ENCODE peak calls at places on chromosomes 1 and 21, in seven cellular contexts. D, U, T, V, H, E and B are unnamed samples.

GRCh38 chr1:26175346-26175745 is 1.9 kb upstream of the CNKSR1 start:
- DNase-seq in D (no peak), V (no peak), T (no peak), U (no peak), H (no peak), E (no peak), B (no peak)

GRCh38 chr1:3032970-3033794 is 11.9 kb downstream of the ACTRT2 start:
- DNase-seq in V (peak; percentile 41), U (no peak), T (peak; percentile 53), E (no peak), D (no peak), H (no peak), B (no peak)

GRCh38 chr21:24514081-24514733 is 1093.1 kb downstream of the MRPL39 start:
- DNase-seq in V (no peak), H (no peak), T (no peak), E (no peak), U (peak; percentile 65), D (no peak), B (no peak)

GRCh38 chr21:41560701-41561158 is 52.8 kb upstream of the TMPRSS2 start:
- DNase-seq in T (no peak), D (no peak), E (no peak), U (no peak), V (no peak), H (no peak), B (no peak)

GRCh38 chr1:21552715-21553114 is 43.5 kb downstream of the ALPL start:
- DNase-seq in T (no peak), D (peak; percentile 98), V (no peak), U (no peak), H (no peak), E (no peak), B (no peak)

GRCh38 chr1:44619261-44619900 is 54.9 kb downstream of the TMEM53 start:
- DNase-seq in E (peak; percentile 11), T (no peak), V (no peak), D (peak; percentile 83), U (no peak), H (no peak), B (no peak)

GRCh38 chr1:203326830-203327683 is 21.7 kb downstream of the BTG2 start:
- DNase-seq in D (peak; percentile 83), V (peak; percentile 97), T (peak; percentile 97), E (peak; percentile 98), U (peak; percentile 98), H (peak; percentile 93), B (peak; percentile 93)

GRCh38 chr1:23718482-23718881 is 24.8 kb upstream of the ELOA start:
- DNase-seq in E (no peak), T (no peak), H (peak; percentile 85), V (no peak), U (peak; percentile 70), D (peak; percentile 39), B (no peak)

GRCh38 chr1:188218289-188218688 is 1389.5 kb downstream of the PLA2G4A start:
- DNase-seq in U (no peak), T (no peak), H (no peak), D (no peak), E (no peak), V (no peak), B (no peak)

GRCh38 chr1:62057631-62058290 is 136.9 kb upstream of the L1TD1 start:
- DNase-seq in E (no peak), T (no peak), V (no peak), H (no peak), U (no peak), D (no peak), B (no peak)

GRCh38 chr21:29578306-29578705 is 279.6 kb downstream of the BACH1 start:
- DNase-seq in H (no peak), T (no peak), D (no peak), E (no peak), V (no peak), U (no peak), B (no peak)

GRCh38 chr21:46113497-46114176 is 15.7 kb downstream of the COL6A2 start:
- DNase-seq in V (no peak), E (no peak), U (no peak), T (peak; percentile 61), D (no peak), H (no peak), B (peak; percentile 36)

GRCh38 chr1:216958569-216958968 is 235.3 kb upstream of the ESRRG start:
- DNase-seq in D (no peak), T (no peak), H (no peak), V (no peak), U (no peak), E (no peak), B (no peak)

GRCh38 chr1:6028042-6028895 is 17.4 kb upstream of the KCNAB2 start:
- DNase-seq in D (no peak), T (no peak), U (no peak), H (no peak), V (no peak), E (peak; percentile 25), B (no peak)

DNA sequence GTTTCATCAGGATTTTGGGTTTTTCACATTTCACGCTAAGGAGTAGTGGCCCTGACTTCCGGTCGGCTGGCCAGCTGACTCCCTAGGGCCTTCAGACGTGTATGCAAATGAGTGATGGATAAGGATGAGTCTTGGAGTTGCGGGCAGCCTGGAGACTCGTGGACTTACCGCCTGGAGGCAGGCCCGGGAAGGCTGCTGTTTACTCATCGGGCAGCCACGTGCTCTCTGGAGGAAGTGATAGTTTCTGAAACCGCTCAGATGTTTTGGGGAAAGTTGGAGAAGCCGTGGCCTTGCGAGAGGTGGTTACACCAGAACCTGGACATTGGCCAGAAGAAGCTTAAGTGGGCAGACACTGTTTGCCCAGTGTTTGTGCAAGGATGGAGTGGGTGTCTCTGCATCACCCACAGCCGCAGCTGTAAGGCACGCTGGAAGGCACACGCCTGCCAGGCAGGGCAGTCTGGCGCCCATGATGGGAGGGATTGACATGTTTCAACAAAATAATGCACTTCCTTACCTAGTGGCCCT is 23.1 kb upstream of the TNFRSF1B start:
- DNase-seq in D (peak; percentile 96), U (no peak), V (peak; percentile 90), T (peak; percentile 88), E (peak; percentile 15), H (no peak), B (peak; percentile 73)
- H3K4me1 ChIP-seq in D (peaks cover 22% of the 10 kb centered on the region), U (no peaks in the 10 kb centered on the region), V (peaks cover 13% of the 10 kb centered on the region), T (no peaks in the 10 kb centered on the region), E (no peaks in the 10 kb centered on the region), H (no peaks in the 10 kb centered on the region), B (peaks cover 8% of the 10 kb centered on the region)

GRCh38 chr1:185672719-185673360 is 61.4 kb upstream of the HMCN1 start:
- DNase-seq in H (no peak), U (peak; percentile 50), E (no peak), D (no peak), T (no peak), V (no peak), B (no peak)

GRCh38 chr1:185666582-185666981 is 67.6 kb upstream of the HMCN1 start:
- DNase-seq in U (no peak), H (no peak), T (no peak), D (no peak), V (no peak), E (no peak), B (no peak)

GRCh38 chr1:185668013-185668412 is 66.2 kb upstream of the HMCN1 start:
- DNase-seq in T (no peak), E (no peak), D (no peak), V (no peak), H (no peak), U (no peak), B (no peak)

GRCh38 chr1:185674201-185674600 is 60.0 kb upstream of the HMCN1 start:
- DNase-seq in D (no peak), V (no peak), U (no peak), T (no peak), E (no peak), H (no peak), B (no peak)

GRCh38 chr1:185670187-185670627 is 64.0 kb upstream of the HMCN1 start:
- DNase-seq in V (no peak), D (peak; percentile 45), E (no peak), U (peak; percentile 82), T (no peak), H (no peak), B (no peak)
- H3K4me1 ChIP-seq in V (no peaks in the 10 kb centered on the region), D (no peaks in the 10 kb centered on the region), E (no peaks in the 10 kb centered on the region), U (peaks cover 28% of the 10 kb centered on the region), T (no peaks in the 10 kb centered on the region), H (peaks cover 3% of the 10 kb centered on the region), B (no peaks in the 10 kb centered on the region)

DNA sequence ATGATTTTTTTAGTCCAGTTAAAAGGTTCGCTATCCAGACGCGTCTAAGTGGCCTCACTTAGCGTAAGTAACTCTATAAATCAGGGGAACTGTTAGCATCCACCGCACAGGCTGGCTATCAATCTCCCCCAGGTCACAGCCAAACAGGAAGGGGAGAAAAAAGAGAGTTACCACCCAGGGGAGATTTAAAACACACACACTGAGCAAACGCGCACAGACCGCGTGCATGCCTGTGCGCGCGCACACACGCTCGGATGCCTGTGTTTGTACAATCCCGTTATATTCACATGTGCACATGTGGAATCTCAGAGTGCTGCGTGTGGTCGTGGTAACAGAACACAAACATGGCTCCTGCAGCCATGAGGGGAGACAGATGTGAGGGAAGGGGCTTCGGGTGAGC is 125.4 kb downstream of the CASZ1 start:
- DNase-seq in E (no peak), T (no peak), V (no peak), H (no peak), U (no peak), D (no peak), B (no peak)
- H3K4me1 ChIP-seq in E (peaks cover 6% of the 10 kb centered on the region), T (no peaks in the 10 kb centered on the region), V (peaks cover 71% of the 10 kb centered on the region), H (no peaks in the 10 kb centered on the region), U (no peaks in the 10 kb centered on the region), D (no peaks in the 10 kb centered on the region), B (peaks cover 5% of the 10 kb centered on the region)

GRCh38 chr1:94316836-94317789 is 79.7 kb upstream of the ARHGAP29 start:
- DNase-seq in D (peak; percentile 72), E (no peak), T (no peak), H (no peak), V (no peak), U (no peak), B (no peak)

GRCh38 chr1:94317790-94318188 is 80.4 kb upstream of the ARHGAP29 start:
- DNase-seq in H (no peak), D (no peak), U (no peak), V (no peak), E (no peak), T (no peak), B (no peak)

GRCh38 chr1:94315552-94316116 is 78.2 kb upstream of the ARHGAP29 start:
- DNase-seq in T (no peak), H (no peak), U (no peak), D (no peak), E (no peak), V (no peak), B (no peak)

GRCh38 chr1:94314222-94314858 is 77.0 kb upstream of the ARHGAP29 start:
- DNase-seq in D (no peak), H (no peak), V (no peak), U (no peak), E (no peak), T (no peak), B (no peak)

GRCh38 chr1:94316183-94316582 is 78.8 kb upstream of the ARHGAP29 start:
- DNase-seq in U (no peak), V (no peak), T (no peak), D (no peak), H (no peak), E (no peak), B (no peak)
- H3K4me1 ChIP-seq in U (no peaks in the 10 kb centered on the region), V (peaks cover 9% of the 10 kb centered on the region), T (no peaks in the 10 kb centered on the region), D (no peaks in the 10 kb centered on the region), H (peaks cover 4% of the 10 kb centered on the region), E (peaks cover under 1% of the 10 kb centered on the region), B (no peaks in the 10 kb centered on the region)

GRCh38 chr1:9069324-9070100 is at the start of gene SLC2A5:
- DNase-seq in H (no peak), E (no peak), T (no peak), V (no peak), D (peak; percentile 26), U (peak; percentile 93), B (no peak)
- H3K4me1 ChIP-seq in H (no peaks in the 10 kb centered on the region), E (no peaks in the 10 kb centered on the region), T (no peaks in the 10 kb centered on the region), V (peaks cover 11% of the 10 kb centered on the region), D (peaks cover 15% of the 10 kb centered on the region), U (peaks cover 26% of the 10 kb centered on the region), B (no peaks in the 10 kb centered on the region)